ENCODE peak calls at places on chromosomes 3 and 15, in six cellular contexts. O is heart left ventricle, P is OCI-LY7, Q is H9, R is esophagus squamous epithelium, H is mucosa of descending colon. A is an unnamed sample.
A peak's percentile ranks its signal among the peaks of the same experiment; 100 is the strongest.

GRCh38 chr15:88649753-88650551 is 11.1 kb downstream of the ISG20 start:
- DNase-seq in R (no peak), H (no peak), Q (no peak), O (no peak), P (no peak), A (peak; percentile 48)

GRCh38 chr3:134810052-134810435 is 15.0 kb downstream of the EPHB1 start:
- DNase-seq in P (no peak), R (no peak), Q (peak; percentile 43), O (no peak), H (no peak), A (no peak)

GRCh38 chr3:127820871-127821853 is 1.2 kb downstream of the MGLL start:
- DNase-seq in O (peak; percentile 38), R (no peak), Q (no peak), H (peak; percentile 80), P (no peak), A (no peak)

GRCh38 chr3:23738946-23739345 is 66.8 kb upstream of the UBE2E1 start:
- DNase-seq in R (no peak), H (no peak), O (no peak), Q (no peak), P (no peak), A (no peak)

GRCh38 chr15:65645392-65645791 is 23.7 kb downstream of the SLC24A1 start:
- DNase-seq in H (no peak), P (no peak), O (no peak), R (no peak), Q (no peak), A (no peak)

GRCh38 chr15:64454282-64454681 is 6.1 kb upstream of the ZNF609 start:
- DNase-seq in R (no peak), P (no peak), Q (no peak), O (no peak), H (no peak), A (no peak)

GRCh38 chr3:188133646-188134045 is 20.3 kb upstream of the LPP start:
- DNase-seq in H (no peak), O (no peak), R (no peak), P (no peak), Q (no peak), A (no peak)

GRCh38 chr15:56919708-56920637 is 1.5 kb downstream of the TCF12 start:
- DNase-seq in R (no peak), O (peak; percentile 33), Q (peak; percentile 61), H (peak; percentile 59), P (peak; percentile 59), A (peak; percentile 23)

GRCh38 chr3:150152567-150152966 is 181.9 kb upstream of the PFN2 start:
- DNase-seq in R (no peak), H (no peak), Q (no peak), O (no peak), P (no peak), A (no peak)

GRCh38 chr3:50656417-50657195 is 18.1 kb upstream of the DOCK3 start:
- DNase-seq in H (no peak), P (no peak), R (no peak), Q (no peak), O (no peak), A (no peak)

GRCh38 chr3:175668300-175668699 is 809.2 kb downstream of the NAALADL2 start:
- DNase-seq in O (no peak), P (no peak), R (no peak), Q (no peak), H (no peak), A (no peak)

GRCh38 chr15:81729340-81729739 is 316.5 kb downstream of the MEX3B start:
- DNase-seq in Q (no peak), H (no peak), O (no peak), R (no peak), P (no peak), A (no peak)

GRCh38 chr15:81723758-81724157 is 322.1 kb downstream of the MEX3B start:
- DNase-seq in H (no peak), O (no peak), Q (no peak), P (no peak), R (no peak), A (no peak)

GRCh38 chr15:81722982-81723381 is 322.8 kb downstream of the MEX3B start:
- DNase-seq in P (no peak), O (no peak), R (no peak), H (no peak), Q (no peak), A (no peak)

GRCh38 chr15:81725590-81725989 is 320.2 kb downstream of the MEX3B start:
- DNase-seq in H (no peak), P (no peak), R (no peak), Q (no peak), O (no peak), A (no peak)
- H3K9me3 ChIP-seq in H (no peaks in the 10 kb centered on the region), P (no peaks in the 10 kb centered on the region), R (no peaks in the 10 kb centered on the region), Q (peaks cover 42% of the 10 kb centered on the region), O (no peaks in the 10 kb centered on the region), A (no peaks in the 10 kb centered on the region)

GRCh38 chr3:52514576-52514975 is 19.1 kb downstream of the NT5DC2 start:
- DNase-seq in O (no peak), Q (no peak), H (no peak), P (no peak), R (no peak), A (no peak)
- TF ChIP-seq CTCF in O (no peak), Q (no peak), H (no peak), P (no peak), R (no peak), A (no peak)

GRCh38 chr15:81450721-81451120 is 76.7 kb upstream of the TMC3 start:
- DNase-seq in R (no peak), H (no peak), O (no peak), Q (no peak), P (no peak), A (no peak)
- H3K9me3 ChIP-seq in R (no peaks in the 10 kb centered on the region), H (peaks cover 4% of the 10 kb centered on the region), O (no peaks in the 10 kb centered on the region), Q (no peaks in the 10 kb centered on the region), P (no peaks in the 10 kb centered on the region), A (peaks cover 4% of the 10 kb centered on the region)

GRCh38 chr3:114370537-114371174 is 76.8 kb downstream of the TIGIT start:
- DNase-seq in O (no peak), Q (peak; percentile 46), H (no peak), R (no peak), P (no peak), A (no peak)
- TF ChIP-seq CTCF in O (peak; percentile 10), Q (peak; percentile 75), H (no peak), R (no peak), P (peak; percentile 53), A (no peak)

GRCh38 chr3:44501971-44502370 is 24.5 kb upstream of the ZNF445 start:
- DNase-seq in R (no peak), P (no peak), Q (no peak), H (no peak), O (no peak), A (no peak)
- H3K9me3 ChIP-seq in R (no peaks in the 10 kb centered on the region), P (peaks cover 10% of the 10 kb centered on the region), Q (peaks cover 28% of the 10 kb centered on the region), H (peaks cover 53% of the 10 kb centered on the region), O (no peaks in the 10 kb centered on the region), A (peaks cover 34% of the 10 kb centered on the region)

GRCh38 chr3:170419301-170420087 is 826 bp downstream of the CLDN11 start:
- DNase-seq in P (no peak), O (peak; percentile 22), Q (peak; percentile 72), H (no peak), R (no peak), A (no peak)
- TF ChIP-seq CTCF in P (no peak), O (no peak), Q (no peak), H (no peak), R (no peak), A (no peak)

DNA sequence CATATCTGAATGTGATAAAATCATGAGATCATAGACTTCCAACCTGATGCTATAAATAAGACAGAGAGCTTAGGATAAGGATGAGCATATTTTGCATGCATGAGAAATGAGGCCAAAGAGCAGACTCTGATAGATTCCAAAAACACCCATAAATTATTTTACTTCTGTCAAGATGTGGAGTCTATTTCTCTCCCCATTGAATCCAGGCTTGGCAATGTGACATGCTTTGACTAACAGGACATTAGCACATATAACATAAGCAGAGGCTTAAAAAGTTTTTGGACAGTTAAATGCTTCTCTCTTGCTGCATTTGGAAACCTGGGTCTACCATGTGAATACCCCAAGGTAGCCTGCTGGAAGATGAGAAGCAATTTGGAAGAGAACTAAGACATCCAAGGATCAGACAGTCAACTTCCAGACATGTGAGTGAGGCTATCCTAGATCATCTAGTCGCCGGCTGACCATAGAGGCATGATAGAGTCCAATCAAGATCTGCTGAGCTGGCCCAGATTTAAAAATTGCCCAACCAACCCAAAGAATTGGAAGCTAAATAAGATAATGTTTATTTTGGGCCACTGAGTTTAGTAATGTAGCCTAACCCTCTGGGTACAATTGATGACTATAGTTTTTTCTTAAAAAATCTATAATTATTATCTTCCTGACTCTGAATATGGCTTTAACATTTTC is 30.3 kb downstream of the MYLK start:
- DNase-seq in P (no peak), H (no peak), R (no peak), Q (no peak), O (no peak), A (no peak)
- H3K9me3 ChIP-seq in P (peaks cover 6% of the 10 kb centered on the region), H (peaks cover 3% of the 10 kb centered on the region), R (no peaks in the 10 kb centered on the region), Q (peaks cover 3% of the 10 kb centered on the region), O (no peaks in the 10 kb centered on the region), A (no peaks in the 10 kb centered on the region)

DNA sequence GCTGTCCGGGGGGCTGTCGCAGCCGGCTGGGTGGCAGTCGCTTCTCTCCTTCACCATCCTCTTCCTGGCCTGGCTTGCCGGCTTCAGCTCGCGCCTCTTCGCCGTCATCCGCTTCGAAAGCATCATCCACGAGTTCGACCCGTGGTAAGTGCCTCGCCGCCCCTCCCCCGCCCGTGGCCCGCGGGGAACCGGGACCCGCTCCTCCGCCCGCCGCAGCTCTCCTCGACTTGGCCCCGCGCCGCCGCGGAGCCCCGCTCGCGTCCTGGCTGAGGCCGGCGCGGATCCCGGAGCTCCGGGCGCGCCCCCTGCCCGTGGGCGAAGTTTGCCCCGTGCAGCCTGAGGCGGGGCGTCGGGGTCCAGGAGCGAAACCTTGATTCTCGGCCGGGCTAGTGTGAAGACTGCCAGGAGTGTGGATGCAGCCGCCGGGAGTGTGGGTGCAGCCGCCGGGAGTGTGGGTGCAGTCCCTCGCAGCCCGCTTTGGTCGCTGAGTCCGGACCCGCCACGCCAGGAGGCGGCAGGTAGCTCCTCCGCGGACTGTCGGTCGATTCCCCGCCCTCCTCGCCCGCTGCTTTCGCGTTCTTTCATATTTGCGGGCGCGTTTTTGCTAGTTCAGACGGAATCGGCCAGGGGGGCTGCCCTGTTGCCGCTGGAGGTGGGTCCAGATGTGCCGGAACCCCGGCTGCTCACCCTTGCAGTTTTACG is 595 bp downstream of the STT3B start:
- DNase-seq in O (peak; percentile 63), Q (peak; percentile 40), P (peak; percentile 67), H (peak; percentile 83), R (no peak), A (peak; percentile 57)
- TF ChIP-seq CTCF in O (peak; percentile 35), Q (peak; percentile 38), P (peak; percentile 62), H (no peak), R (no peak), A (no peak)

DNA sequence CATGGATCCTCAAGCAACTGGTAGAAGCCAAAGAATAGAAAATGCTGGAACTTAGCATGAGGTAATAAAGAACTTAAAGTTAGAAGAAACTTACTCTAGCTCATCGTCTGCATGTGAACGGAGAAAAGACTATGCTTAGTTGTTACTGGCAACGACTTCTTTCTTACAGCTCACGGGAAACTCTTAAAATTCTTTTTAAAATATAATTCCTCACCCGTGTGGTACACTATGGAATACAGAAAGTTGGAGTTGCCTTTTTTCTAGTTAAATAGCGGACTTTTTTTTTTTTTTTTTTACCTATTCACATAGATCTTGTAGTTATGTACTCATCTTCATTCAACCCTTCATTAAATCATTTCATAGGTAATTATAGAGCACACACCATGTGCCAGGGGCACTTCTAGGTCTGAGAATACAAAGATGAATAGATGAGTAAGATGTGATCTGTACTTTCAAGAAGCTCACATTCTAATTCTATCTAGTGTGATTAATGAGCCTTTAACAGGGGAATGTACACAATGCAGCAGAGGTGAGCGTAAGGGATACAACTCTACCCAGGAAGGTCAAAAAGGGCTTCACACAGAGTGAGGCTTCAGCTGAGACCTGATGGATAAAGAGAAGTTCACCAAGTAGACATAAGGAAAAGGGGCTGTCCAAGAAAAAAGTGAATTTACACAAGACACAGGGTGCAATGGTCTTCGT is 18.4 kb upstream of the KCNMB2 start:
- DNase-seq in P (no peak), H (no peak), Q (no peak), R (no peak), O (no peak), A (no peak)
- H3K9me3 ChIP-seq in P (no peaks in the 10 kb centered on the region), H (no peaks in the 10 kb centered on the region), Q (no peaks in the 10 kb centered on the region), R (no peaks in the 10 kb centered on the region), O (no peaks in the 10 kb centered on the region), A (no peaks in the 10 kb centered on the region)